ENCODE peak calls at places on chromosomes 2 and 18, in seven cellular contexts. Q is activated T-cell treated with anti-CD3 and anti-CD28 coated beads for 48 hours; N is stimulated activated CD8-positive, alpha-beta memory T cell treated with anti-CD3 and anti-CD28 coated beads, Interleukin-15, amount 100 ng/mL, for 24 hours; V is NCI-H1105; A is DMS79; W is GM20000; D is NCI-H2081. E is an unnamed sample.

GRCh38 chr18:7369006-7369405 is 138.1 kb downstream of the LRRC30 start:
- DNase-seq in V (no peak), N (no peak), D (peak), Q (no peak), W (no peak), A (no peak), E (no peak)

GRCh38 chr2:160375802-160376469 is 117.7 kb downstream of the RBMS1 start:
- DNase-seq in D (no peak), W (no peak), Q (no peak), A (no peak), N (no peak), V (no peak), E (no peak)

GRCh38 chr18:62778976-62779869 is 63.9 kb downstream of the PHLPP1 start:
- DNase-seq in V (peak), N (no peak), W (no peak), D (no peak), A (no peak), Q (no peak), E (no peak)

GRCh38 chr2:61471905-61472805 is 1.3 kb upstream of the USP34 start:
- DNase-seq in N (no peak), V (peak), W (peak), Q (peak), D (peak), A (no peak), E (no peak)

GRCh38 chr2:195660265-195660890 is 3.4 kb downstream of the SLC39A10 start:
- DNase-seq in W (peak), D (peak), Q (peak), N (peak), A (no peak), V (peak), E (peak)

GRCh38 chr18:55658598-55658997 is 70.6 kb upstream of the TCF4 start:
- DNase-seq in A (no peak), D (no peak), V (no peak), Q (no peak), W (no peak), N (no peak), E (no peak)

GRCh38 chr18:79242246-79242645 is 153.5 kb upstream of the NFATC1 start:
- DNase-seq in A (peak), N (no peak), V (peak), W (no peak), D (peak), Q (no peak), E (no peak)

GRCh38 chr2:269356-270030 is 4.7 kb downstream of the ACP1 start:
- DNase-seq in D (no peak), N (no peak), V (no peak), W (no peak), Q (no peak), A (no peak), E (no peak)

GRCh38 chr2:181275643-181276070 is 181.5 kb upstream of the ITGA4 start:
- DNase-seq in V (no peak), A (no peak), N (no peak), W (no peak), Q (no peak), D (no peak), E (no peak)

GRCh38 chr2:44954902-44955592 is 13.5 kb downstream of the SIX3 start:
- DNase-seq in Q (no peak), V (no peak), A (no peak), N (no peak), D (no peak), W (no peak), E (no peak)

GRCh38 chr2:45329045-45329677 is 281.9 kb downstream of the SRBD1 start:
- DNase-seq in W (no peak), Q (no peak), V (no peak), N (no peak), D (no peak), A (no peak), E (no peak)

E was measured in mesothelial cell of epicardium.